ENCODE peak calls at places on chromosome 10, in ten cellular contexts. V is ovary; Q is AG04450; A is prostate gland; I is heart left ventricle; G is naive thymus-derived CD4-positive, alpha-beta T cell; S is CD8-positive, alpha-beta memory T cell; W is suprapubic skin; L is CD4-positive, CD25-positive, alpha-beta regulatory T cell; M is epithelial cell of prostate. H is an unnamed sample.

GRCh38 chr10:50431118-50431517 is 179.8 kb upstream of the ASAH2 start:
- DNase-seq in V (no peak), Q (no peak), A (no peak), I (no peak), G (no peak), S (no peak), W (no peak), L (no peak), M (no peak), H (no peak)

GRCh38 chr10:77532068-77532467 is 105.5 kb downstream of the KCNMA1 start:
- DNase-seq in V (no peak), Q (peak; percentile 68), A (no peak), I (no peak), G (no peak), S (no peak), W (no peak), L (no peak), M (no peak), H (peak; percentile 33)

GRCh38 chr10:92432596-92432995 is 141.3 kb downstream of the IDE start:
- DNase-seq in V (no peak), Q (no peak), A (no peak), I (no peak), G (no peak), S (no peak), W (no peak), L (no peak), M (no peak), H (no peak)

GRCh38 chr10:68876919-68877250 is 24.2 kb upstream of the DDX50 start:
- DNase-seq in V (no peak), Q (no peak), A (no peak), I (no peak), G (no peak), S (no peak), W (no peak), L (no peak), M (no peak), H (no peak)

GRCh38 chr10:80464557-80465466 is 10.7 kb downstream of the TSPAN14 start:
- DNase-seq in V (peak; percentile 73), Q (no peak), A (no peak), I (peak; percentile 53), G (peak; percentile 46), S (no peak), W (no peak), L (no peak), M (no peak), H (no peak)

GRCh38 chr10:103843854-103844567 is 11.4 kb downstream of the SH3PXD2A start:
- DNase-seq in V (no peak), Q (no peak), A (peak; percentile 50), I (peak; percentile 79), G (no peak), S (no peak), W (no peak), L (no peak), M (no peak), H (no peak)

GRCh38 chr10:130018730-130019185 is 54.7 kb upstream of the EBF3 start:
- DNase-seq in V (no peak), Q (no peak), A (no peak), I (no peak), G (no peak), S (no peak), W (no peak), L (no peak), M (no peak), H (no peak)

GRCh38 chr10:71321386-71321785 is 2.3 kb downstream of the SLC29A3 start:
- DNase-seq in V (no peak), Q (no peak), A (no peak), I (no peak), G (no peak), S (no peak), W (no peak), L (no peak), M (no peak), H (no peak)

GRCh38 chr10:123480845-123481244 is 185.3 kb upstream of the GPR26 start:
- DNase-seq in V (no peak), Q (no peak), A (no peak), I (no peak), G (no peak), S (no peak), W (no peak), L (no peak), M (no peak), H (no peak)

GRCh38 chr10:12848439-12849173 is 152.9 kb downstream of the CCDC3 start:
- DNase-seq in V (no peak), Q (no peak), A (no peak), I (no peak), G (no peak), S (no peak), W (no peak), L (no peak), M (no peak), H (no peak)

GRCh38 chr10:129854796-129855705 is 109.0 kb downstream of the EBF3 start:
- DNase-seq in V (no peak), Q (no peak), A (no peak), I (no peak), G (no peak), S (no peak), W (peak; percentile 54), L (no peak), M (no peak), H (no peak)

DNA sequence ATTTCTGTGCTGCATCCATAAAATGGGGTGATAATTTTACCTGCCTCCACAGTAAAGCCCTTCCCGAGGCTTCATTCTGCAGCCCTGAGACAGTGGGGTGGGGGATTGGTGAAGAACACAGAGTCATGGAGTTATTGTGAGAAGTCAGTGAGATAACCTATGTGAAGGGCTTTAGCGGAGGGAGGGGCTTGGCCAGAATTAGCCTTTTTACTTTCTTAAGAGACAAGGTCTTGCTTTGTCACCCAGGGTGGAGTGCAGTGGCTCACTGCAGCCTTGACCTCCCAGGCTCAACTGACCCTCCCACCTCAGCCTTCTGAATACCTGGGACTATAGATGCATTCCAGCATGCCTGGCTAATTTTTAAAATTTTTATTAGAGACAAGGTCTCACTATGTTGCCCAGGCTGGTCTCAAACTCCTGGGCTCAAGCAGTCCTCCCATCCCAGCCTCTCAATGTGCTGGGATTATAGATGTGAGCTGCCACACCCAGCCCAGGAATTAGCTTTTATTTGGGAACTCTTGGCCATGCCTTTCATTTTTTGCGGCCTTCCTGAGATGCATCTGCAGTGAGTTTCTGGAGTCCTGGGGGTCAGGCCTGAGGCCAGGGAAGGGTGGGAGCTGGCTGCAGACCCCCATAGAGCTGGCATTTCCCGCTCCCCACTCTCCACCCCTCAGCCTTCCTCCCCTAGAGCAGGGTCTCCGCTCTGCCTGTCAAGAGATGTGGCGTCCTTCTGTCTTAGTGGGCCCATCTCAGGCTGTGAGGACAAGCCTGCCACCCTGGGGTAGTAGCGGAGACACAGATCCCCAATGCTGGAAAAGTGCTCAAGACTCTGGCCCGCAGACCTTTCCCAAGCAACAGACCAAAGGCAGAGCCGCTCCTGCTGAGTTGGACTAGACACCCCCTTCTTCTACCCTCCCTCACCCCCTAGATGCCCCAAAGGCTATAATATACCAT is 77.0 kb downstream of the ZMIZ1 start:
- DNase-seq in V (no peak), Q (no peak), A (no peak), I (no peak), G (no peak), S (no peak), W (no peak), L (no peak), M (no peak), H (no peak)
- H3K27ac ChIP-seq in V (peak overlapping the region; percentile 74), Q (peak overlapping the region; percentile 39), A (peak overlapping the region; percentile 71), I (peak overlapping the region; percentile 94), G (peak overlapping the region; percentile 47), S (no peak overlapping the region), W (peak overlapping the region; percentile 91), L (peak overlapping the region; percentile 43), M (no peak overlapping the region), H (peak overlapping the region; percentile 99)

DNA sequence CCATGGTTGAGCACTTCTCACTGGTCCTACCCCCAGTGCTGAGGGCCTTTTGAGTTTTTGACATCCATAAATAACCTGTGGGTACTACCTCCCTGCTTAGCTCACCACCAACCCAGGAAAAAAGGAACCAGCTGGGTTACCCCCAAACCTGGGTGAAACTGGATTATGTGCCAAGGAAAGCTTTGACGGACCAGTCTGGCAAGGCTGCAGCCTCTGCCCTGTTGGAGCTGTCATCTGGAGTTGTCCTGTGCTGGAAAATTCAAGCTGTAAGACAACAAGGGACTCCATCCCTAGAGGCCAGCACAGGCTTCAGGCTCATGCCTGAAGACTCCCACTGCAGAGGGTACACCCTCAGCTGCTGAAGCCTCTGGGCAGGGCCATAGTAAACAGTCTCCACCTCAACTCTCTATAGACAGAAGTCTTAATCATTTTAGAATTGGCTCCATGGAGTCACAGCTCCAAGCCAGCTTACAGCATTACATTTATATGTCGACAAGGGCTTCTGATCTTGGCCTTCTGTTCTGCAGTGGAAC is 115.5 kb upstream of the AFAP1L2 start:
- DNase-seq in V (no peak), Q (no peak), A (no peak), I (no peak), G (no peak), S (no peak), W (no peak), L (no peak), M (peak; percentile 50), H (no peak)
- H3K27ac ChIP-seq in V (peak overlapping the region; percentile 67), Q (no peak overlapping the region), A (peak overlapping the region; percentile 3), I (peak overlapping the region; percentile 54), G (peak overlapping the region; percentile 94), S (no peak overlapping the region), W (peak overlapping the region; percentile 90), L (no peak overlapping the region), M (peak overlapping the region; percentile 98), H (peak overlapping the region; percentile 95)

DNA sequence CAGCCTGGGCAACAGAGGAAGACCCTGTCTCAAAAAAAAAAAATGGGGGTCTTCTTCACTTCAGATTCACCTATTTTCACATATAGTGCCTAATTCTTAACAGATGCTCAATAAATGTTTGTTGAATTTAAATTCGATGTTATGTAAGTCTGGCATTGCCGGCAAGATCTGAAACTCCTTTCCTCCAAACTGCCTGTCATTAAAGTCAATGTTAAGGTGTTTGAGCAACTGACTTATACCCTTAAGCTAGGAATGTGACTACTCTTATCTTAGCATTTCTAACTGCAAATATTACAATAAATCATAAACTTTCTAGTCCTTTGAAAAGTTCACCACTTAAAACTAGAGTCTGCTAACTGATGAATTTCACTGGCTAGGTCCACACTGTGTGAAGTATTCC is 95.2 kb downstream of the NRP1 start:
- DNase-seq in V (no peak), Q (no peak), A (no peak), I (no peak), G (no peak), S (no peak), W (no peak), L (no peak), M (no peak), H (no peak)
- H3K27ac ChIP-seq in V (no peak overlapping the region), Q (peak overlapping the region; percentile 81), A (no peak overlapping the region), I (no peak overlapping the region), G (no peak overlapping the region), S (no peak overlapping the region), W (no peak overlapping the region), L (no peak overlapping the region), M (peak overlapping the region; percentile 77), H (peak overlapping the region; percentile 53)

GRCh38 chr10:1020460-1020859 is 5.2 kb downstream of the IDI2 start:
- DNase-seq in V (no peak), Q (no peak), A (no peak), I (no peak), G (no peak), S (no peak), W (no peak), L (no peak), M (no peak), H (no peak)
- H3K27ac ChIP-seq in V (no peak overlapping the region), Q (no peak overlapping the region), A (no peak overlapping the region), I (no peak overlapping the region), G (no peak overlapping the region), S (no peak overlapping the region), W (no peak overlapping the region), L (no peak overlapping the region), M (no peak overlapping the region), H (peak overlapping the region; percentile 24)

GRCh38 chr10:89301231-89301630 is 615 bp upstream of the IFIT2 start:
- DNase-seq in V (no peak), Q (no peak), A (no peak), I (peak; percentile 43), G (no peak), S (no peak), W (no peak), L (peak; percentile 33), M (no peak), H (no peak)
- H3K27ac ChIP-seq in V (peak overlapping the region; percentile 88), Q (peak overlapping the region; percentile 90), A (peak overlapping the region; percentile 80), I (peak overlapping the region; percentile 78), G (peak overlapping the region; percentile 71), S (peak overlapping the region; percentile 72), W (peak overlapping the region; percentile 84), L (peak overlapping the region; percentile 67), M (peak overlapping the region; percentile 71), H (no peak overlapping the region)

H was measured in RWPE1.